ENCODE peak calls at places on chromosomes 16 and 17, in nine cellular contexts. T is CD8-positive, alpha-beta T cell; B is fibroblast of lung; M is GM12878; H is heart right ventricle; Z is left lung; S is H9; P is stomach; Q is tibial artery. U is an unnamed sample.

GRCh38 chr17:67994827-67995567 is 1.3 kb downstream of the C17orf58 start:
- DNase-seq in Z (no peak), B (peak; percentile 91), H (no peak), S (peak; percentile 20), M (no peak), Q (no peak), P (peak; percentile 25), T (no peak), U (no peak)

GRCh38 chr16:88817785-88818609 is 6.3 kb upstream of the APRT start:
- DNase-seq in P (no peak), S (no peak), T (no peak), H (no peak), Q (no peak), B (peak; percentile 66), Z (no peak), M (no peak), U (no peak)

GRCh38 chr17:77101521-77102410 is 39.0 kb upstream of the SEC14L1 start:
- DNase-seq in P (no peak), Z (no peak), M (no peak), T (no peak), B (no peak), H (no peak), S (no peak), Q (no peak), U (no peak)

GRCh38 chr17:66715745-66716156 is 119.2 kb upstream of the CACNG5 start:
- DNase-seq in H (no peak), Z (no peak), S (peak; percentile 62), P (no peak), M (peak; percentile 53), T (peak; percentile 45), Q (no peak), B (peak; percentile 73), U (no peak)

GRCh38 chr17:80347948-80348351 is 67.0 kb upstream of the ENDOV start:
- DNase-seq in T (no peak), H (no peak), Q (peak; percentile 60), S (no peak), B (no peak), P (no peak), Z (no peak), M (no peak), U (no peak)

GRCh38 chr16:17273142-17273561 is 197.6 kb downstream of the XYLT1 start:
- DNase-seq in T (no peak), H (no peak), Q (no peak), S (no peak), M (no peak), P (no peak), Z (no peak), B (peak; percentile 90), U (no peak)

GRCh38 chr17:2705263-2705662 is 6.3 kb downstream of the CLUH start:
- DNase-seq in M (no peak), B (peak; percentile 70), P (no peak), S (no peak), Q (no peak), T (no peak), H (no peak), Z (peak; percentile 63), U (no peak)

GRCh38 chr17:44112284-44113280 is 10.9 kb downstream of the HDAC5 start:
- DNase-seq in B (no peak), Q (no peak), H (peak; percentile 78), T (no peak), M (no peak), Z (no peak), P (no peak), S (no peak), U (no peak)

GRCh38 chr16:19831678-19832077 is 53.0 kb downstream of the GPRC5B start:
- DNase-seq in B (peak; percentile 74), T (no peak), M (no peak), Z (no peak), H (no peak), P (no peak), Q (no peak), S (no peak), U (no peak)

GRCh38 chr16:22270525-22270924 is 26.7 kb upstream of the POLR3E start:
- DNase-seq in P (no peak), Q (no peak), Z (no peak), H (no peak), B (peak; percentile 35), S (no peak), M (no peak), T (no peak), U (no peak)

GRCh38 chr17:67500261-67500660 is 123.2 kb downstream of the PITPNC1 start:
- DNase-seq in T (no peak), Q (no peak), P (no peak), M (no peak), S (no peak), Z (no peak), B (no peak), H (no peak), U (peak; percentile 44)

GRCh38 chr16:82990155-82990554 is 363.4 kb downstream of the CDH13 start:
- DNase-seq in Q (no peak), H (no peak), B (peak; percentile 59), M (no peak), P (no peak), S (no peak), T (no peak), Z (no peak), U (no peak)

GRCh38 chr16:727291-727977 is 528 bp downstream of the HAGHL start:
- DNase-seq in S (no peak), T (peak; percentile 73), Z (no peak), H (no peak), P (no peak), B (no peak), M (no peak), Q (no peak), U (peak; percentile 37)

GRCh38 chr16:2019500-2019899 is at the start of gene NPW:
- DNase-seq in M (no peak), B (no peak), S (no peak), H (no peak), Z (peak; percentile 68), P (no peak), T (no peak), Q (no peak), U (peak; percentile 28)

GRCh38 chr16:76162046-76162445 is 115.2 kb upstream of the CNTNAP4 start:
- DNase-seq in H (no peak), Q (no peak), Z (no peak), T (no peak), S (no peak), B (no peak), M (no peak), P (no peak), U (no peak)

GRCh38 chr17:4584835-4585187 is 482 bp downstream of the SMTNL2 start:
- DNase-seq in H (no peak), P (no peak), M (no peak), B (no peak), Q (no peak), Z (peak; percentile 72), T (no peak), S (no peak), U (no peak)

GRCh38 chr16:78988361-78988992 is 612.1 kb downstream of the MAF start:
- DNase-seq in T (no peak), M (no peak), Q (no peak), P (no peak), H (no peak), S (peak; percentile 58), Z (no peak), B (no peak), U (no peak)

GRCh38 chr17:39704821-39705551 is 5.1 kb downstream of the ERBB2 start:
- DNase-seq in S (peak; percentile 59), B (peak; percentile 33), H (no peak), T (no peak), Z (peak; percentile 60), Q (peak; percentile 85), M (no peak), P (peak; percentile 77), U (no peak)
- TF ChIP-seq CTCF in S (peak; percentile 39), B (peak; percentile 39), H (no peak), T (no peak), Z (peak; percentile 24), Q (peak; percentile 53), M (no peak), P (peak; percentile 63), U (no peak)

DNA sequence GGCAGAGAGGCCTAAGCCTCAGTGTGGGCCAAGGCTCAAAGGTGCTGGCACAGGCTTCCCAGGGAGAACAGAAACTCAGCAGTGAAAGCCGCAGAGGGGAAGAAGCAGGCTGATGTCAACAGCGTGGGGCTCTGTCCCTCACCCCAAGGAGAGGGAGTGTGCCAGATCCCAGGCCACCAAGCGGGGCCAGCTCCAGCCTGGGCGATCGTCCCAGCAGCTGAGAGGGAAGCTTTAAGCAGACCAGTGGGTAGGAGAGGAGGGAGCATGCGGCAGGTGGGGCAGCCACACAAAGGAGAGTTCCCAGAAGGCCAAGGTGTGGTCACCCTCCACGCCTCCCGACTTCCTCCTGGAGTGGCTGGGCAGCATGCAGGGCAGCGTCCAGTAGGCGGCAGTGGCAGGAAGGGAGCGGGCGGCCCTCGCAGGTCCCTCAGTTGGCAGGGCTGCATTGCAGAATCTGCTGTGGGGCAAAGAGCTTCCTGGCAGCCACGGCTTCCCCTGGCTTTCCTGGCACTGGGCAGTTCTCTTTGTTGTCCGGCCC is 6.0 kb downstream of the SYNGR2 start:
- DNase-seq in M (no peak), H (peak; percentile 83), Q (peak; percentile 93), S (no peak), T (no peak), P (peak; percentile 96), Z (peak; percentile 96), B (no peak), U (no peak)
- H3K4me1 ChIP-seq in M (peaks cover 64% of the 10 kb centered on the region), H (peaks cover 64% of the 10 kb centered on the region), Q (peaks cover 73% of the 10 kb centered on the region), S (no peaks in the 10 kb centered on the region), T (peaks cover 45% of the 10 kb centered on the region), P (peaks cover 81% of the 10 kb centered on the region), Z (peaks cover 46% of the 10 kb centered on the region), B (peaks cover 8% of the 10 kb centered on the region), U (peaks cover 7% of the 10 kb centered on the region)

DNA sequence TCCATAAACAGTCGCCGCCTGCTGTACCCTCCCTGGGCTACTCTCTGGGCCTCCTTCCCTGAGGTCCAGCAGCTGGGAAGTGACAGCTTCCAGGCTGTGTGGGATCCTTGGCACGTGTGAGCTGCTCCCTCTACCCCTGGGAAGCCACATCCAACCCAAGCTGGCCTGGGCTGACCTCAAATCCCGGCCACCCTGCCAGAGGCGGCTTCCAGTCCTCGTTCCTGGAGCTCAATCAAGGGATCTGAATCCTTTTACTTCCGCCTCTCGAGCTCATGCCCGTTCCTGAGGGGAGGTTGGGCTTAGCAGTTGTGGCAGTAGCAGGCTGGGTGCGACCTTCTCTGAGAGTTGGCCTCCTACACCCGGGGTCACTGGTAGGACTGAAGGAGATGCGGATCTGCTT is 82.5 kb downstream of the NETO2 start:
- DNase-seq in B (no peak), S (no peak), H (no peak), T (no peak), M (no peak), P (no peak), Z (no peak), Q (peak; percentile 32), U (no peak)
- TF ChIP-seq CTCF in B (no peak), S (no peak), H (no peak), T (no peak), M (no peak), P (no peak), Z (no peak), Q (no peak), U (no peak)

DNA sequence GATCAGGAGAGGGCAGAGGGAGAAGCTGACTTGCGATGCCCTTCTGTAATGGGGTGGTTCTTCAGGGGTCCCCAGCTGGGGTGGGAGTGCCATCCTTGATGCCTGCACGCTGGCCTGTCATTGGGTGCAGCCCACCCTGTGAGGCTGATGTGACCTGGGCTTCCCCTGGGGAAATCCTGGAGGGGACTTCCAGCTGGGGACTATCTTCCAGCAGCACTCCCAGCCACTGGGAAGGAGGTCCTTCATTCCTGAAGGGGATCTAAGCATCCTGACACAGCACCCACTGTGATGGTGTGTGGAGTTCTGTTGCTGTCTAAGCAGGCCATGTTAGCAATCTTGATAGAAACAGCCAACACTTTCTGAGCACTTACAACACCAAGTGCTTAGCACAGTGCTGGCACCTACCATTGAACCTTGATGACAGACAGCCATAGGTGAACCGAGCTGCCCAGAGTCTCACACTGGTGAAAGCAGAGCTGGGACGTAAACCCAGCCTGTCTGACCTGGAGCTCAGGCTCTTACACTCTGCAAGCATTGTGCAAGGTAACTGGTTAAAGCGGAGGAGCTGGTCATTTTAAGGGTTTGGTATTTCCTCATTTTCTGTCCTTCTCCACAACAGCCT is 211.3 kb downstream of the CCDC182 start:
- DNase-seq in B (no peak), T (no peak), S (no peak), P (no peak), H (no peak), Z (no peak), Q (no peak), M (no peak), U (no peak)
- H3K4me1 ChIP-seq in B (no peaks in the 10 kb centered on the region), T (peaks cover 22% of the 10 kb centered on the region), S (peaks cover 10% of the 10 kb centered on the region), P (no peaks in the 10 kb centered on the region), H (peaks cover 11% of the 10 kb centered on the region), Z (no peaks in the 10 kb centered on the region), Q (no peaks in the 10 kb centered on the region), M (peaks cover 39% of the 10 kb centered on the region), U (peaks cover 91% of the 10 kb centered on the region)

U was measured in BE2C.